ENCODE peak calls at places on chromosomes 16 and 17, in nine cellular contexts. Q is GM10248; G is H1; U is lower leg skin; W is fibroblast of pulmonary artery; Z is CD8-positive, alpha-beta T cell; C is fibroblast of lung; F is mesothelial cell of epicardium; I is upper lobe of right lung. D is an unnamed sample.

GRCh38 chr17:45225051-45225700 is 3.5 kb downstream of the FMNL1 start:
- DNase-seq in Q (no peak), G (no peak), U (peak), W (no peak), Z (peak), C (no peak), F (no peak), I (no peak), D (no peak)

GRCh38 chr16:51971184-51971583 is 575.8 kb downstream of the TOX3 start:
- DNase-seq in Q (no peak), G (no peak), U (no peak), W (peak), Z (no peak), C (no peak), F (no peak), I (no peak), D (peak)

GRCh38 chr16:48081656-48082055 is 74.1 kb downstream of the ABCC12 start:
- DNase-seq in Q (no peak), G (no peak), U (no peak), W (peak), Z (no peak), C (peak), F (no peak), I (no peak), D (no peak)

GRCh38 chr17:58330997-58331814 is 2.6 kb upstream of the TSPOAP1 start:
- DNase-seq in Q (no peak), G (no peak), U (no peak), W (no peak), Z (peak), C (no peak), F (no peak), I (peak), D (no peak)

GRCh38 chr16:75266738-75267630 is 15.6 kb upstream of the BCAR1 start:
- DNase-seq in Q (no peak), G (no peak), U (peak), W (no peak), Z (no peak), C (no peak), F (no peak), I (no peak), D (no peak)

GRCh38 chr16:89918453-89919347 is at the start of gene MC1R:
- DNase-seq in Q (peak), G (peak), U (no peak), W (peak), Z (no peak), C (peak), F (peak), I (no peak), D (peak)

GRCh38 chr16:68086336-68086821 is 1.2 kb downstream of the NFATC3 start:
- DNase-seq in Q (no peak), G (no peak), U (no peak), W (peak), Z (no peak), C (peak), F (no peak), I (no peak), D (no peak)

GRCh38 chr17:45336390-45337182 is 19.8 kb upstream of the MAP3K14 start:
- DNase-seq in Q (no peak), G (no peak), U (peak), W (no peak), Z (no peak), C (no peak), F (no peak), I (peak), D (no peak)

GRCh38 chr16:78425957-78426590 is 326.6 kb downstream of the WWOX start:
- DNase-seq in Q (no peak), G (no peak), U (no peak), W (no peak), Z (no peak), C (no peak), F (no peak), I (no peak), D (no peak)

GRCh38 chr17:66355510-66355909 is 53.1 kb downstream of the PRKCA start:
- DNase-seq in Q (no peak), G (no peak), U (no peak), W (no peak), Z (no peak), C (no peak), F (no peak), I (no peak), D (no peak)

GRCh38 chr17:38868095-38868967 is 1.5 kb upstream of the LASP1 start:
- DNase-seq in Q (no peak), G (no peak), U (peak), W (peak), Z (no peak), C (peak), F (no peak), I (no peak), D (peak)

GRCh38 chr16:11204513-11205047 is 51.4 kb downstream of the SOCS1 start:
- DNase-seq in Q (no peak), G (no peak), U (no peak), W (no peak), Z (no peak), C (no peak), F (no peak), I (no peak), D (no peak)

GRCh38 chr17:39429600-39429999 is 21.5 kb downstream of the MED1 start:
- DNase-seq in Q (no peak), G (no peak), U (peak), W (no peak), Z (no peak), C (no peak), F (no peak), I (no peak), D (no peak)

GRCh38 chr17:73304971-73305786 is 6.6 kb downstream of the CDC42EP4 start:
- DNase-seq in Q (no peak), G (peak), U (peak), W (peak), Z (no peak), C (peak), F (peak), I (peak), D (peak)

GRCh38 chr17:17849147-17849820 is 12.5 kb upstream of the SREBF1 start:
- DNase-seq in Q (peak), G (no peak), U (peak), W (peak), Z (peak), C (peak), F (no peak), I (peak), D (no peak)

GRCh38 chr16:15641753-15642556 is 999 bp downstream of the MARF1 start:
- DNase-seq in Q (no peak), G (no peak), U (no peak), W (no peak), Z (no peak), C (no peak), F (no peak), I (no peak), D (no peak)

GRCh38 chr16:70706948-70707465 is 21.2 kb upstream of the MTSS2 start:
- DNase-seq in Q (no peak), G (no peak), U (no peak), W (peak), Z (no peak), C (peak), F (peak), I (no peak), D (peak)

GRCh38 chr16:35364263-35364662 is 1904.9 kb downstream of the TP53TG3F start:
- DNase-seq in Q (no peak), G (no peak), U (no peak), W (no peak), Z (no peak), C (no peak), F (no peak), I (no peak), D (no peak)

GRCh38 chr17:80396680-80397387 is 18.1 kb upstream of the ENDOV start:
- DNase-seq in Q (no peak), G (no peak), U (no peak), W (no peak), Z (no peak), C (no peak), F (no peak), I (no peak), D (no peak)

GRCh38 chr17:48484256-48484655 is 46.6 kb downstream of the HOXB1 start:
- DNase-seq in Q (no peak), G (no peak), U (no peak), W (no peak), Z (no peak), C (peak), F (no peak), I (no peak), D (no peak)

GRCh38 chr17:79707931-79708891 is 22.5 kb upstream of the ENPP7 start:
- DNase-seq in Q (peak), G (peak), U (peak), W (peak), Z (peak), C (no peak), F (peak), I (no peak), D (peak)

GRCh38 chr17:45046536-45047125 is 4.8 kb downstream of the DCAKD start:
- DNase-seq in Q (no peak), G (no peak), U (no peak), W (no peak), Z (no peak), C (peak), F (no peak), I (no peak), D (no peak)

GRCh38 chr16:82137819-82138177 is 32.2 kb downstream of the MPHOSPH6 start:
- DNase-seq in Q (no peak), G (no peak), U (no peak), W (peak), Z (no peak), C (no peak), F (no peak), I (no peak), D (no peak)

GRCh38 chr16:51071326-51071725 is 79.7 kb downstream of the SALL1 start:
- DNase-seq in Q (no peak), G (no peak), U (peak), W (no peak), Z (no peak), C (no peak), F (no peak), I (no peak), D (no peak)

GRCh38 chr17:260944-261343 is 79.5 kb upstream of the DOC2B start:
- DNase-seq in Q (no peak), G (peak), U (peak), W (no peak), Z (no peak), C (no peak), F (no peak), I (no peak), D (no peak)

GRCh38 chr16:80718480-80719220 is 85.7 kb downstream of the CDYL2 start:
- DNase-seq in Q (no peak), G (no peak), U (no peak), W (peak), Z (no peak), C (peak), F (no peak), I (no peak), D (peak)

GRCh38 chr17:45935710-45936509 is 41.6 kb downstream of the MAPT start:
- DNase-seq in Q (no peak), G (no peak), U (no peak), W (no peak), Z (no peak), C (no peak), F (no peak), I (no peak), D (no peak)

GRCh38 chr16:25157476-25157875 is 45.9 kb downstream of the LCMT1 start:
- DNase-seq in Q (no peak), G (no peak), U (no peak), W (no peak), Z (no peak), C (peak), F (no peak), I (no peak), D (no peak)

GRCh38 chr17:80961516-80961915 is 30.1 kb upstream of the CHMP6 start:
- DNase-seq in Q (no peak), G (no peak), U (no peak), W (no peak), Z (no peak), C (no peak), F (no peak), I (no peak), D (no peak)

GRCh38 chr17:55895112-55895759 is 144.4 kb downstream of the PCTP start:
- DNase-seq in Q (no peak), G (no peak), U (no peak), W (no peak), Z (no peak), C (no peak), F (no peak), I (no peak), D (no peak)

GRCh38 chr16:81616321-81617020 is 162.6 kb upstream of the PLCG2 start:
- DNase-seq in Q (peak), G (no peak), U (no peak), W (peak), Z (peak), C (peak), F (no peak), I (peak), D (peak)

GRCh38 chr16:69286941-69287713 is 24.0 kb upstream of the VPS4A start:
- DNase-seq in Q (peak), G (no peak), U (peak), W (peak), Z (peak), C (peak), F (no peak), I (peak), D (peak)

GRCh38 chr17:1495265-1495664 is 2.8 kb upstream of the MYO1C start:
- DNase-seq in Q (no peak), G (no peak), U (no peak), W (peak), Z (no peak), C (peak), F (no peak), I (no peak), D (no peak)

GRCh38 chr17:82212331-82213250 is at the start of gene CCDC57:
- DNase-seq in Q (peak), G (peak), U (peak), W (peak), Z (peak), C (peak), F (peak), I (peak), D (peak)

GRCh38 chr17:40345161-40346034 is 19.1 kb downstream of the GJD3 start:
- DNase-seq in Q (no peak), G (peak), U (peak), W (peak), Z (peak), C (peak), F (peak), I (peak), D (peak)

GRCh38 chr16:5605404-5605803 is 507.8 kb upstream of the EEF2KMT start:
- DNase-seq in Q (no peak), G (no peak), U (no peak), W (no peak), Z (no peak), C (no peak), F (no peak), I (no peak), D (no peak)

GRCh38 chr17:921161-921560 is 58.4 kb downstream of the NXN start:
- DNase-seq in Q (no peak), G (no peak), U (no peak), W (no peak), Z (no peak), C (peak), F (no peak), I (no peak), D (no peak)

GRCh38 chr17:49755681-49756283 is 8.1 kb downstream of the FAM117A start:
- DNase-seq in Q (no peak), G (no peak), U (no peak), W (no peak), Z (no peak), C (no peak), F (no peak), I (no peak), D (no peak)

GRCh38 chr16:85546585-85547447 is 66.3 kb upstream of the GSE1 start:
- DNase-seq in Q (no peak), G (no peak), U (no peak), W (no peak), Z (no peak), C (no peak), F (no peak), I (no peak), D (no peak)
- TF ChIP-seq CTCF in Q (no peak), G (peak), U (no peak), W (peak), Z (no peak), C (no peak), F (no peak), I (peak), D (no peak)

GRCh38 chr17:59893617-59894100 is 738 bp downstream of the RPS6KB1 start:
- DNase-seq in Q (peak), G (no peak), U (no peak), W (peak), Z (no peak), C (peak), F (peak), I (no peak), D (peak)
- TF ChIP-seq CTCF in Q (no peak), G (no peak), U (no peak), W (no peak), Z (no peak), C (no peak), F (no peak), I (no peak), D (no peak)

DNA sequence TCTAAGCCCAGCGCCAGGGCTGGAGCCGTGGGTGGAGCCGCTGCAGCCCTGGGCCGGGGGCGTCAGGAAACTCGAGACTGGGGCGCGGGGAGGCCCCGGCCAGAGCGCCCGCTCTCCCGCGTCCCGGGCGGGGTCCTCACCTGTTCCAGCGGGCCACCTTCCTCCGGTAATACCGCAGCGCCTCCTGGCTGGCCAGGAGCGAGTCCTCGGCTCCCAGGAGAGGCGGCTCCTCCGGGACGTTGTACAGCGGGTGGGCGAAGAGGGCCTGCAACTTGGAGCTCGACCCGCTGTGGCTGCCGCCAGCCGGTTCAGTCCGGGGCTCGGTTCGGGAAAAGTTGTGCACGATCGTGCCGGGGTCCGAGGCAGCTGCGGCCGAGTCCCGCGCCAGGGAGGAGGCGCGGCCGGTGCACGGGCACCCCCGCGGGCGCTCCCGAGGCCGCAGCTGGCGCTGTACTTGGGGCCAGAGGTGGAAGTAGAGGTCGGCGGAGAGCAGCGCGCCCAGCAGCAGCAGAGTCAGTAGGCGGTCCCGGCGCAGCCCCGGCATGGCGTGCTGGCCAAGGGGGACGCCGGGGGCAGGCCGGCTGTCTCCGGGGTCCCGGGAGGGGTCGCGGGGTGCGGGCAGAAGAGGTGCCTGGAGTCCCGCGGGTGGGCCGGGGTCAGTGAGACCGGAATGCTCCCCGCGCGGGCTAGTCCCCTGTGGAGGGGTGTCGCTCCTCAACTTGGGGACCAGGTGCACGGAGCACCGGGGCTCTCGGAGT is 865 bp downstream of the FAM20A start:
- DNase-seq in Q (no peak), G (peak), U (no peak), W (no peak), Z (no peak), C (no peak), F (peak), I (peak), D (peak)
- TF ChIP-seq CTCF in Q (peak), G (peak), U (no peak), W (peak), Z (no peak), C (peak), F (no peak), I (peak), D (no peak)

GRCh38 chr16:301235-301634 is 18.3 kb downstream of the PDIA2 start:
- DNase-seq in Q (no peak), G (no peak), U (no peak), W (no peak), Z (no peak), C (no peak), F (no peak), I (no peak), D (no peak)

GRCh38 chr16:306911-307370 is 24.0 kb downstream of the PDIA2 start:
- DNase-seq in Q (no peak), G (no peak), U (no peak), W (no peak), Z (no peak), C (no peak), F (no peak), I (no peak), D (no peak)

GRCh38 chr16:301950-302349 is 19.0 kb downstream of the PDIA2 start:
- DNase-seq in Q (no peak), G (no peak), U (no peak), W (no peak), Z (no peak), C (no peak), F (no peak), I (no peak), D (no peak)

GRCh38 chr16:305916-306315 is 23.0 kb downstream of the PDIA2 start:
- DNase-seq in Q (no peak), G (no peak), U (no peak), W (no peak), Z (no peak), C (no peak), F (no peak), I (no peak), D (no peak)

GRCh38 chr16:303760-304505 is 21.0 kb downstream of the PDIA2 start:
- DNase-seq in Q (no peak), G (no peak), U (no peak), W (peak), Z (no peak), C (no peak), F (no peak), I (no peak), D (no peak)
- TF ChIP-seq CTCF in Q (no peak), G (peak), U (no peak), W (no peak), Z (no peak), C (no peak), F (no peak), I (no peak), D (no peak)

GRCh38 chr16:8673611-8674412 is 605 bp upstream of the ABAT start:
- DNase-seq in Q (no peak), G (no peak), U (peak), W (no peak), Z (no peak), C (no peak), F (no peak), I (no peak), D (no peak)
- TF ChIP-seq CTCF in Q (no peak), G (no peak), U (no peak), W (no peak), Z (no peak), C (no peak), F (no peak), I (no peak), D (no peak)

GRCh38 chr16:19884611-19885455 is at the start of gene GPRC5B:
- DNase-seq in Q (peak), G (peak), U (peak), W (peak), Z (peak), C (peak), F (peak), I (peak), D (peak)
- TF ChIP-seq CTCF in Q (peak), G (peak), U (no peak), W (no peak), Z (no peak), C (no peak), F (no peak), I (peak), D (peak)

D was measured in Calu3.